ENCODE peak calls at places on chromosomes 12 and 14, in five cellular contexts. N is NB4, H is A549, M is lower leg skin, S is heart left ventricle. K is an unnamed sample.

GRCh38 chr14:87450193-87450592 is 542.8 kb downstream of the GALC start:
- DNase-seq in N (no peak), H (no peak), M (no peak), S (no peak), K (no peak)

GRCh38 chr14:90652626-90653025 is 163.6 kb downstream of the TTC7B start:
- DNase-seq in N (no peak), H (no peak), M (no peak), S (no peak), K (no peak)

GRCh38 chr12:62520361-62520760 is 53.7 kb downstream of the MON2 start:
- DNase-seq in N (no peak), H (no peak), M (no peak), S (no peak), K (no peak)

GRCh38 chr14:20460458-20461229 is 590 bp downstream of the PIP4P1 start:
- DNase-seq in N (no peak), H (no peak), M (peak), S (no peak), K (peak)

GRCh38 chr14:78071016-78071549 is 99.1 kb upstream of the NRXN3 start:
- DNase-seq in N (no peak), H (no peak), M (no peak), S (no peak), K (no peak)

GRCh38 chr14:69543341-69544249 is 31.1 kb downstream of the CCDC177 start:
- DNase-seq in N (peak), H (peak), M (no peak), S (peak), K (no peak)

GRCh38 chr14:75442642-75443041 is 14.8 kb downstream of the JDP2 start:
- DNase-seq in N (no peak), H (no peak), M (no peak), S (no peak), K (no peak)

GRCh38 chr12:105882404-105882803 is 256.4 kb downstream of the NUAK1 start:
- DNase-seq in N (no peak), H (no peak), M (no peak), S (no peak), K (peak)

GRCh38 chr12:5402009-5402408 is 29.9 kb upstream of the NTF3 start:
- DNase-seq in N (no peak), H (no peak), M (no peak), S (no peak), K (no peak)

GRCh38 chr12:58314610-58315009 is 373.2 kb downstream of the ATP23 start:
- DNase-seq in N (no peak), H (no peak), M (no peak), S (no peak), K (no peak)

GRCh38 chr14:49634547-49635334 is at the start of gene DNAAF2:
- DNase-seq in N (peak), H (peak), M (peak), S (peak), K (peak)

GRCh38 chr12:19894049-19894448 is 454.8 kb downstream of the AEBP2 start:
- DNase-seq in N (peak), H (no peak), M (no peak), S (no peak), K (no peak)

GRCh38 chr14:92960706-92961566 is 38.0 kb downstream of the CHGA start:
- DNase-seq in N (no peak), H (peak), M (no peak), S (no peak), K (no peak)

GRCh38 chr12:60101715-60102114 is 505.9 kb downstream of the SLC16A7 start:
- DNase-seq in N (no peak), H (no peak), M (no peak), S (no peak), K (no peak)

GRCh38 chr12:115199831-115200230 is 515.9 kb upstream of the TBX3 start:
- DNase-seq in N (no peak), H (no peak), M (no peak), S (no peak), K (no peak)

GRCh38 chr12:92051441-92051840 is 94.2 kb downstream of the BTG1 start:
- DNase-seq in N (no peak), H (no peak), M (no peak), S (no peak), K (no peak)
- TF ChIP-seq CTCF in N (no peak), H (no peak), M (no peak), S (no peak), K (no peak)

DNA sequence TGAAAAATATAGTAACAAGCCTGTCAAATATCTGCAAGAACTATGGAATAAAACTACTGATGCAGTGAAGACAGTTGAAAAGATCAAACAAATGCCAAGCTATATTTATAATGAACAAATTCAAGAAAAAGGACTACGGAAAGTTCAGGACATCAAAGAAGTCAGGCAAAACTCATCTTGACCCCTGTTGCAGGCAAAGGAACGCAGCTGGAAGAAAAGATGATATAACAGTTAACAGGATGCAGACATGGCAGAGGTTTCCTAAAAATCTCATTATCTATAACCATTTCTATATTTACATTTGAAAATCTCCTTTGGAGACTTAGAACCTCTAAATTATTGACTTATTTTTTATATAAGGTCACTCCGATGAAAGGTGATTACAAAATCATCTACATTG is 34.1 kb downstream of the MDM2 start:
- DNase-seq in N (no peak), H (no peak), M (no peak), S (no peak), K (no peak)
- TF ChIP-seq POLR2A in N (no peak), H (no peak), M (no peak), S (no peak), K (no peak)

DNA sequence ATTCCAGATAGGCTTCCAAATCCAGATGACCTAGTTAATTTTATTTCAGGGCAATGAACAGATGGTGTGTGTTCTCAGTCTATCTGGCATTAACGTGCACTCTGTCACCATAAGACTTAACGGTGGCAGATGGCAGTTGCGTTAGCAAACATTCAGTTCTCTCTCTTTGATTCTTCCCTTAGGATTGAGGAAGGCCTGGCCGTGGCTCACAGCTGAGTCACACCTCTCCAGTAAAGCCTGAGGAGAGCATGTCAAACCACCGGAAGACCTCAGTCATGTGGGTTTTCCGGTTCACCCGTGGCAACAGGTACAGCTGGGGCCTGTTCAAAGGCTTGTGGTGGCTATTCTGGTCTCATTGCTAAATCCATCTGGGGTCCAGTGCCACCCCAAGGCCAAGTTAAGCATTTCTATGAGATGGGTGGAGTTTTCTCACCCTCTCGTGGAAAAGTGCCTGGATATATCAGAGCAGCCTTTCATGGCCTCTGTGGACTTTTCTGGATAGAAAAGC is 545.1 kb upstream of the ATP2B1 start:
- DNase-seq in N (peak), H (no peak), M (peak), S (peak), K (no peak)
- TF ChIP-seq CTCF in N (peak), H (no peak), M (no peak), S (peak), K (no peak)

GRCh38 chr12:26124491-26125450 is at the start of gene BHLHE41:
- DNase-seq in N (peak), H (peak), M (peak), S (peak), K (peak)
- TF ChIP-seq POLR2A in N (no peak), H (no peak), M (no peak), S (peak), K (peak)

DNA sequence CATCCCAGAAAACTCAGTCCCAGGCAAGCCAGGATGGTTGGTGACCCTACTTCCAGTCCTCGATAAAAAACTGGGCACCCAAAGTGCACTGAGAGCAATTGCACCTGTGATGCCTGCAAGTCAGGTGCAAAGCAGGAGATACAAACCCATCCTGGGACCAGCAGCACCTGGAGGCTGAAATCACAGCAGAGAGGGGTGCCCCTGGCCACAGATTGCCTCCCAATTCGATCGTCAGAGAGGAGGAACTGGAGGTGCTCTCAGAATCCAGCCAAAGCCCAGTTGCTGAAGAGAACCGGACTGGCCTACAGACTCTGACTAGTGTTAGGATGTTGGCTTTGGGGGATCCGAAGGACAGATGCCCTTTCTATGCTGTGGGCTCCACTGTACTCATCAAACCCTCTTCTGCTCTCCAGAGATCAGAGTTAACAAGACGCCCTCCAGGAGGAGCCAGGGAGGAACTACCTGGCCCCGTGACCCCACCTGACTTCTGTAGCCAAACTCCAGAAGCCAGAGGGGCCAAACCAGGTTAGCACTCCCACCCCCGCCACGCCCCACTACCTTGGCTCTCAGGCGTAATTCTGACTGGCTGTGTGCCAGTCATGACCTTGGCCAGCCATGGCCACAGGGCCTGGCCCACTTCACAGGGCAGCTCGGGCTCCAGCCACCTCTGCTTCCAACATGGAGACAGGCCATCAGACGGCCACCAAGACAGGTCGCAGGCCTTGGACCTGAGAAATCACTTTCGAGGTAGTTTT is 284.5 kb upstream of the RTL1 start:
- DNase-seq in N (no peak), H (no peak), M (peak), S (no peak), K (peak)
- TF ChIP-seq CTCF in N (no peak), H (no peak), M (no peak), S (no peak), K (no peak)

GRCh38 chr12:23834076-23834475 is 115.4 kb downstream of the SOX5 start:
- DNase-seq in N (no peak), H (no peak), M (no peak), S (no peak), K (no peak)
- TF ChIP-seq POLR2A in N (no peak), H (no peak), M (no peak), S (no peak), K (no peak)